ENCODE peak calls at places on chromosomes 2 and 18, in five cellular contexts. P is lower lobe of right lung, Z is heart right ventricle, C is heart left ventricle, H is foreskin keratinocyte. S is an unnamed sample.

GRCh38 chr2:29238497-29238896 is 123.3 kb downstream of the CLIP4 start:
- ATAC-seq in H (peak; percentile 68), Z (no peak), P (no peak), C (peak; percentile 62), S (no peak)

GRCh38 chr2:159497256-159497655 is 119.1 kb downstream of the BAZ2B start:
- ATAC-seq in P (peak; percentile 93), Z (peak; percentile 93), C (peak; percentile 98), H (peak; percentile 99), S (peak; percentile 79)

GRCh38 chr2:24521162-24521857 is 30.3 kb downstream of the NCOA1 start:
- ATAC-seq in C (no peak), Z (no peak), P (no peak), H (no peak), S (no peak)

GRCh38 chr18:614980-615607 is 18.3 kb downstream of the CLUL1 start:
- ATAC-seq in C (peak; percentile 22), H (no peak), P (peak; percentile 58), Z (peak; percentile 50), S (no peak)

GRCh38 chr2:58569460-58570185 is 328.5 kb upstream of the FANCL start:
- ATAC-seq in Z (no peak), C (no peak), H (peak; percentile 75), P (no peak), S (no peak)

GRCh38 chr2:98875081-98875728 is 60.8 kb downstream of the CRACDL start:
- ATAC-seq in Z (no peak), P (no peak), H (no peak), C (no peak), S (no peak)

GRCh38 chr18:61900504-61901281 is 7.9 kb upstream of the RNF152 start:
- ATAC-seq in C (no peak), Z (no peak), H (no peak), P (no peak), S (no peak)

GRCh38 chr2:218885981-218886447 is 5.4 kb downstream of the WNT10A start:
- ATAC-seq in C (no peak), H (no peak), Z (no peak), P (no peak), S (no peak)

GRCh38 chr2:18721038-18721922 is 131.9 kb upstream of the NT5C1B start:
- ATAC-seq in H (no peak), C (peak; percentile 57), Z (peak; percentile 81), P (no peak), S (no peak)

GRCh38 chr18:50895350-50896045 is 16.6 kb downstream of the ME2 start:
- ATAC-seq in H (no peak), P (no peak), C (no peak), Z (no peak), S (no peak)

GRCh38 chr2:216507220-216508143 is 8.8 kb downstream of the RPL37A start:
- ATAC-seq in P (no peak), H (no peak), C (peak; percentile 13), Z (peak; percentile 23), S (no peak)

GRCh38 chr2:148875387-148876051 is 492 bp downstream of the KIF5C start:
- ATAC-seq in C (peak; percentile 22), Z (no peak), H (peak; percentile 47), P (peak; percentile 23), S (peak; percentile 27)

GRCh38 chr2:108612153-108612513 is 77.9 kb downstream of the LIMS1 start:
- ATAC-seq in P (peak; percentile 95), H (peak; percentile 73), Z (no peak), C (peak; percentile 32), S (no peak)

GRCh38 chr2:60522462-60522861 is 31.0 kb downstream of the BCL11A start:
- ATAC-seq in H (no peak), P (no peak), C (peak; percentile 34), Z (peak; percentile 37), S (no peak)

GRCh38 chr2:160375037-160375436 is 118.6 kb downstream of the RBMS1 start:
- ATAC-seq in Z (no peak), H (no peak), C (peak; percentile 11), P (no peak), S (no peak)

GRCh38 chr2:190217616-190218015 is 102.0 kb downstream of the HIBCH start:
- ATAC-seq in P (no peak), H (no peak), Z (no peak), C (no peak), S (no peak)

GRCh38 chr2:162212366-162212765 is 30.9 kb downstream of the FAP start:
- ATAC-seq in C (no peak), P (no peak), H (no peak), Z (no peak), S (no peak)

GRCh38 chr2:204571041-204571440 is 25.8 kb downstream of the PARD3B start:
- ATAC-seq in Z (no peak), P (no peak), C (no peak), H (no peak), S (no peak)

GRCh38 chr2:159275111-159275510 is 11.4 kb downstream of the WDSUB1 start:
- ATAC-seq in C (no peak), P (no peak), Z (no peak), H (no peak), S (no peak)

GRCh38 chr2:101781730-101782426 is 84.4 kb downstream of the MAP4K4 start:
- ATAC-seq in P (no peak), H (no peak), C (no peak), Z (no peak), S (no peak)

GRCh38 chr2:119282966-119283511 is 59.4 kb downstream of the STEAP3 start:
- ATAC-seq in H (no peak), P (peak; percentile 37), Z (peak; percentile 89), C (peak; percentile 89), S (no peak)

GRCh38 chr18:76188097-76188496 is 306.9 kb downstream of the ZNF516 start:
- ATAC-seq in C (peak; percentile 59), Z (peak; percentile 75), P (no peak), H (no peak), S (no peak)

GRCh38 chr2:191247381-191248057 is 2.3 kb downstream of the MYO1B start:
- ATAC-seq in P (peak; percentile 16), H (peak; percentile 68), C (peak; percentile 70), Z (peak; percentile 29), S (peak; percentile 54)

GRCh38 chr2:137291810-137292209 is 526.5 kb downstream of the THSD7B start:
- ATAC-seq in C (no peak), H (no peak), Z (no peak), P (no peak), S (no peak)

GRCh38 chr2:57371186-57371585 is 675.4 kb upstream of the VRK2 start:
- ATAC-seq in P (no peak), H (no peak), Z (no peak), C (peak; percentile 90), S (no peak)

DNA sequence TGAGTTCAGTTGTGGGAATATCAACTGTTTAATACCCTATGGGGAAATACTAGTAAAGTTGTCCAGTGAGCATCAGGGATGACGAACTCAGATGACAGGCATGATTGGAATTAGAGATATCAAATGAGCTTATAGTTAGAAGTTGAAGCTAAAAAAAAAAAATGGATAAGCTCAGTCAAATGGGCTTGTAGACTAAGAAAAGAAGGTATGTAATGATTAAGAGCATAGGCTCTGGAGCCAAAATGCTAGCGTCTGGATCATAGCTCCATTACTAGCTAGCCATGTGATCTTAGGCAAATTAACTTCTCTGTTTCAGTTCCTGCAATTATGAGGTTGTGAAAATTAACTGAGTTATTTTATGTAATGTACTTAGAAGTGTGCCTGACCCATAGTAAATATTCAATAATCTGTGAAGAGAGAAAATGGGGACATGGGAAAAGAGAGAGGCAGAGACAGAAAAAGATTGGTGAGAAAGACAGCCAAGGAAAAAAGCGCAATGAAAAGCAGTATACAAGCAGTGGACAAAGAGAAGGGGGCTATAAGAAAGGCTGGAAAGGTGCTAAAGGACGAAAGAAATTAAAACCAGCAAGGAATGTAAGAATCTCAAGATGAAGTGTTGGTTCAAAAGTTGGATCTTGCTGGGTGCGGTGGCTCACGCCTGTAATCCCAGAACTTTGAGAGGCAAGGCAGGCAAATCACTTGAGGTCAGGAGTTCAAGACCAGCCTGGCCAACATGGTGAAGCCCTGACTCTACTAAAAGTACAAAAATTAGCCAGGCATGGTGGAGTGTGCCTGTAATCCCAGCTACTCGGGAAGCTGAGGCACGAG is 95.6 kb upstream of the SLC39A10 start:
- ATAC-seq in H (peak; percentile 82), Z (no peak), P (no peak), C (no peak), S (no peak)
- H3K27ac ChIP-seq in H (peak overlapping the region; percentile 77), Z (no peak overlapping the region), P (peak overlapping the region; percentile 63), C (no peak overlapping the region), S (no peak overlapping the region)

DNA sequence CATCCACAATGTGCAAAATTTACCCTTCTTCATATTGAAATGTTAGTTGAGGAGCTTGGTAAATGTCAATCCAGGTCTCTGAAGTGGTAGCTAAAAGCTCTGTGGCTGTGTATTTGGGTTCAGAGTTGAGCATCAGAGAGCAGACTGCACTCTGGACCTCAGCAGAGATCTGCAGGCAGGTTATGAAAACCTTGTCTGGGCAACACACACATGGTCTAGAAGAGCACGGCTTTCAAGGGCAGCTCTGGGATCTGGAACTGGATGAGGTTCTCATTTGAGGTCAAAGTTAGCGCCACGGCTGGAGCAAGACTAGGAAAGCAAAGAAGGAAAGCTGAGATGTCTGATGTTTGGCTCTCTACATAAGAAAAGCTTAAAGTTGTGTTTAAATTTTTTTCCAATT is 243.0 kb downstream of the SH3BP4 start:
- ATAC-seq in C (no peak), Z (no peak), P (no peak), H (no peak), S (no peak)
- H3K4me1 ChIP-seq in C (no peaks in the 10 kb centered on the region), Z (no peaks in the 10 kb centered on the region), P (no peaks in the 10 kb centered on the region), H (no peaks in the 10 kb centered on the region), S (no peaks in the 10 kb centered on the region)

DNA sequence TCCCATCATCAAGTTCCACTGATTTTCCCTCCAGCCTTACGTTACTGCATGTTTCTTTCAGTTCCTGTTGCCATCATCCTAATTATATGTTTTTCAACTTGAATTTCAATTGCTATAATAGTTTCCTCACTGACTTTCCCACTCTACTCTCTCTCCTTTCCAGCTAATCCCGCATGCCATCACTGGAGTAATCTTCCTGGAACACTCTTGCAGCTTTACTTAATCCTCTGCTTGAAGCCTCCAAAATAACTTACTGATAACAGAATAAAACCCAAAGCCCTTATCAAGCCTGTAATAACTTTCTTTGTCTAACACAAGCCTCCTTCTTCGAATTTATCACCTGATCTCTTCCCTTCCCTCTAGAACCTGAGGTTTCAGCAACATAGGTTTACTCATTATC is 237.3 kb downstream of the LTBP1 start:
- ATAC-seq in C (no peak), H (no peak), Z (no peak), P (no peak), S (no peak)
- H3K27ac ChIP-seq in C (no peak overlapping the region), H (no peak overlapping the region), Z (no peak overlapping the region), P (no peak overlapping the region), S (no peak overlapping the region)

GRCh38 chr2:165277295-165277694 is 38.1 kb downstream of the SCN2A start:
- ATAC-seq in Z (no peak), P (no peak), C (no peak), H (no peak), S (no peak)

GRCh38 chr2:165273176-165273575 is 34.0 kb downstream of the SCN2A start:
- ATAC-seq in H (no peak), Z (no peak), P (no peak), C (no peak), S (no peak)

GRCh38 chr2:165274698-165275097 is 35.5 kb downstream of the SCN2A start:
- ATAC-seq in P (peak; percentile 84), H (no peak), Z (peak; percentile 92), C (peak; percentile 99), S (peak; percentile 94)

GRCh38 chr2:165277860-165278656 is 38.8 kb downstream of the SCN2A start:
- ATAC-seq in C (no peak), P (no peak), Z (no peak), H (no peak), S (no peak)

GRCh38 chr2:165275932-165276331 is 36.7 kb downstream of the SCN2A start:
- ATAC-seq in Z (no peak), P (peak; percentile 37), C (no peak), H (no peak), S (no peak)
- H3K4me1 ChIP-seq in Z (peaks cover 17% of the 10 kb centered on the region), P (peaks cover 14% of the 10 kb centered on the region), C (peaks cover 4% of the 10 kb centered on the region), H (no peaks in the 10 kb centered on the region), S (peaks cover 3% of the 10 kb centered on the region)

S was measured in gastroesophageal sphincter.